ENCODE peak calls at places on chromosomes 7 and 10, in six cellular contexts. Q is CD4-positive, alpha-beta T cell; L is uterus; E is Panc1; C is GM23248; B is stomach. S is an unnamed sample.
A peak's percentile ranks its signal among the peaks of the same experiment; 100 is the strongest.

GRCh38 chr7:157520249-157520648 is 183.4 kb downstream of the DNAJB6 start:
- DNase-seq in C (no peak), E (no peak), L (no peak), Q (no peak), B (no peak), S (no peak)

GRCh38 chr10:83764681-83765080 is 374.6 kb upstream of the GHITM start:
- DNase-seq in C (no peak), E (no peak), Q (no peak), L (no peak), B (no peak), S (no peak)

GRCh38 chr7:132402096-132402495 is 174.2 kb downstream of the PLXNA4 start:
- DNase-seq in B (no peak), C (no peak), L (no peak), E (no peak), Q (no peak), S (no peak)

GRCh38 chr7:75536491-75536890 is 44.4 kb downstream of the SPDYE5 start:
- DNase-seq in L (peak; percentile 2), Q (no peak), B (no peak), E (no peak), C (no peak), S (no peak)

GRCh38 chr10:49594594-49594993 is 15.5 kb upstream of the SLC18A3 start:
- DNase-seq in C (peak; percentile 86), L (peak; percentile 28), Q (no peak), B (peak; percentile 42), E (peak; percentile 53), S (peak; percentile 51)

GRCh38 chr7:36601596-36601995 is 122.7 kb downstream of the AOAH start:
- DNase-seq in B (no peak), Q (no peak), E (no peak), L (no peak), C (no peak), S (no peak)

GRCh38 chr10:131786756-131787605 is 113.8 kb upstream of the PPP2R2D start:
- DNase-seq in L (no peak), Q (no peak), B (peak; percentile 54), C (peak; percentile 63), E (peak; percentile 17), S (peak; percentile 61)

GRCh38 chr7:34392972-34393371 is 265.0 kb upstream of the NPSR1 start:
- DNase-seq in Q (no peak), B (no peak), C (no peak), L (no peak), E (no peak), S (no peak)

GRCh38 chr7:15323545-15323944 is 238.3 kb downstream of the AGMO start:
- DNase-seq in L (no peak), Q (no peak), E (no peak), B (no peak), C (peak; percentile 23), S (no peak)

GRCh38 chr10:59331661-59332060 is 30.7 kb downstream of the FAM13C start:
- DNase-seq in L (no peak), C (no peak), B (no peak), Q (no peak), E (no peak), S (no peak)
- H3K27ac ChIP-seq in L (no peak overlapping the region), C (no peak overlapping the region), B (no peak overlapping the region), Q (no peak overlapping the region), E (no peak overlapping the region), S (no peak overlapping the region)

DNA sequence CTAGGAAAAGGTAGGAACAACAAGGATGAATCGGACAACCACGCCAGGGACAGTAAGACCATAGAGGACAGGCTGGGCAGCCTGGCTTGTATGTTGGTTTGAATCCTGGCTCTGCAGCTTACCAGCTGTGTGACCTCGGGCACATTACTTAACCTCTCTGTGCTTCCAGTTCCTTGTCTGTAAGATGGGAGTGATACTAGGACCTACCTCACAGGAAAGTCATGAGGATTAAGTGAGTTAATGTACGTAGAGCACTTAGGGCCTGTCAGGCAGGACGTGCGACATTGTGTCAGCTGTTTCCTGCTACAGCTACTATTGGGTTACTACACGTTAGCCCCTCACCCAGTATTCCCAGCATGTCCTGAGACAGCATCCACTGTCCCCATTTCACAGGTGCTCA is 32.1 kb downstream of the PLAC9 start:
- DNase-seq in B (no peak), C (no peak), Q (no peak), L (no peak), E (no peak), S (no peak)
- H3K27ac ChIP-seq in B (peak overlapping the region; percentile 9), C (no peak overlapping the region), Q (no peak overlapping the region), L (peak overlapping the region; percentile 55), E (no peak overlapping the region), S (no peak overlapping the region)

GRCh38 chr7:2289621-2290020 is 24.6 kb downstream of the SNX8 start:
- DNase-seq in C (no peak), Q (no peak), L (no peak), E (no peak), B (no peak), S (no peak)
- H3K27ac ChIP-seq in C (no peak overlapping the region), Q (no peak overlapping the region), L (no peak overlapping the region), E (no peak overlapping the region), B (no peak overlapping the region), S (no peak overlapping the region)

DNA sequence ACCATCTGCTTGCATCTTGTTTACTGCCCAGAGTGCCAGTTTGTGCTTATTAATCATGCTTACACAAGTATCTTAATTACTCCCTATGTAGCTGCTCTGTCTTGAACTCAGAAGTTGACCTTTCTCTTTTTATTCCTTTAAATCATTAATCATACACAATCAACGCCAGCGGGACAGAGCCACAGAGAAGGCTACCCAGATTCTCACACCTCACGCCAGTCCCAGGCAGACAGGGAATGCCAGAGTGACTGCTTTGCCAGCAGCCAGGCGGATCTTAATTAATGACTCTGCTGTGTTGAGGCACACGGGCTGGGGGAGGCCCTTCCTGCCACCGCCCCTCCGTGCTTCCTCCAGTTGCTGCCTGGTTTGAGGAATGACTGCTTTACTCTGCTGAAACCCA is 229.4 kb downstream of the LRMDA start:
- DNase-seq in C (no peak), B (peak; percentile 27), Q (no peak), E (no peak), L (peak; percentile 58), S (peak; percentile 24)
- H3K27ac ChIP-seq in C (no peak overlapping the region), B (no peak overlapping the region), Q (no peak overlapping the region), E (no peak overlapping the region), L (peak overlapping the region; percentile 76), S (no peak overlapping the region)

S was measured in body of pancreas.